ENCODE peak calls at places on chromosomes 7 and 10, in five cellular contexts. I, Q, L, P and J are unnamed samples.

GRCh38 chr7:82945480-82945879 is 217.2 kb downstream of the PCLO start:
- DNase-seq in I (no peak), Q (no peak), L (no peak), P (no peak), J (no peak)

GRCh38 chr7:82705831-82706230 is 262.3 kb upstream of the CACNA2D1 start:
- DNase-seq in I (no peak), Q (no peak), L (no peak), P (no peak), J (no peak)

GRCh38 chr10:78749200-78749599 is 319.6 kb upstream of the ZMIZ1 start:
- DNase-seq in I (no peak), Q (no peak), L (no peak), P (no peak), J (no peak)

GRCh38 chr7:4103352-4104091 is 578.6 kb upstream of the FOXK1 start:
- DNase-seq in I (no peak), Q (no peak), L (no peak), P (peak; percentile 71), J (no peak)

GRCh38 chr10:103837370-103838094 is 17.8 kb downstream of the SH3PXD2A start:
- DNase-seq in I (no peak), Q (no peak), L (no peak), P (peak; percentile 69), J (no peak)

GRCh38 chr7:29285451-29285807 is 90.9 kb downstream of the CHN2 start:
- DNase-seq in I (no peak), Q (no peak), L (no peak), P (no peak), J (no peak)

GRCh38 chr10:63446716-63447440 is 18.9 kb downstream of the JMJD1C start:
- DNase-seq in I (no peak), Q (no peak), L (no peak), P (no peak), J (no peak)

GRCh38 chr7:151833213-151833651 is 43.7 kb downstream of the PRKAG2 start:
- DNase-seq in I (no peak), Q (no peak), L (no peak), P (no peak), J (no peak)

GRCh38 chr7:46071601-46072000 is 150.5 kb upstream of the IGFBP3 start:
- DNase-seq in I (no peak), Q (no peak), L (no peak), P (no peak), J (no peak)

GRCh38 chr10:124657806-124658205 is 86.4 kb downstream of the FAM53B start:
- DNase-seq in I (no peak), Q (no peak), L (no peak), P (peak; percentile 77), J (no peak)

GRCh38 chr7:116731019-116731388 is 59.0 kb downstream of the MET start:
- DNase-seq in I (no peak), Q (no peak), L (no peak), P (no peak), J (no peak)

GRCh38 chr10:118966131-118967125 is 63.1 kb upstream of the NANOS1 start:
- DNase-seq in I (no peak), Q (no peak), L (no peak), P (no peak), J (no peak)

GRCh38 chr10:46325021-46325420 is 38.2 kb downstream of the ANTXRL start:
- DNase-seq in I (no peak), Q (no peak), L (no peak), P (no peak), J (no peak)

GRCh38 chr10:48511855-48512191 is 93.0 kb downstream of the ARHGAP22 start:
- DNase-seq in I (peak; percentile 67), Q (no peak), L (peak; percentile 13), P (peak; percentile 70), J (no peak)

GRCh38 chr7:133197972-133198544 is 54.8 kb upstream of the EXOC4 start:
- DNase-seq in I (no peak), Q (no peak), L (no peak), P (no peak), J (no peak)

GRCh38 chr7:26181474-26182227 is 18.9 kb downstream of the HNRNPA2B1 start:
- DNase-seq in I (no peak), Q (no peak), L (no peak), P (no peak), J (no peak)

GRCh38 chr7:26180792-26181198 is 19.8 kb downstream of the HNRNPA2B1 start:
- DNase-seq in I (no peak), Q (no peak), L (no peak), P (no peak), J (no peak)

GRCh38 chr7:26182283-26182682 is 18.3 kb downstream of the HNRNPA2B1 start:
- DNase-seq in I (no peak), Q (no peak), L (no peak), P (no peak), J (no peak)

GRCh38 chr7:26182706-26183105 is 17.8 kb downstream of the HNRNPA2B1 start:
- DNase-seq in I (no peak), Q (no peak), L (no peak), P (peak; percentile 67), J (no peak)

DNA sequence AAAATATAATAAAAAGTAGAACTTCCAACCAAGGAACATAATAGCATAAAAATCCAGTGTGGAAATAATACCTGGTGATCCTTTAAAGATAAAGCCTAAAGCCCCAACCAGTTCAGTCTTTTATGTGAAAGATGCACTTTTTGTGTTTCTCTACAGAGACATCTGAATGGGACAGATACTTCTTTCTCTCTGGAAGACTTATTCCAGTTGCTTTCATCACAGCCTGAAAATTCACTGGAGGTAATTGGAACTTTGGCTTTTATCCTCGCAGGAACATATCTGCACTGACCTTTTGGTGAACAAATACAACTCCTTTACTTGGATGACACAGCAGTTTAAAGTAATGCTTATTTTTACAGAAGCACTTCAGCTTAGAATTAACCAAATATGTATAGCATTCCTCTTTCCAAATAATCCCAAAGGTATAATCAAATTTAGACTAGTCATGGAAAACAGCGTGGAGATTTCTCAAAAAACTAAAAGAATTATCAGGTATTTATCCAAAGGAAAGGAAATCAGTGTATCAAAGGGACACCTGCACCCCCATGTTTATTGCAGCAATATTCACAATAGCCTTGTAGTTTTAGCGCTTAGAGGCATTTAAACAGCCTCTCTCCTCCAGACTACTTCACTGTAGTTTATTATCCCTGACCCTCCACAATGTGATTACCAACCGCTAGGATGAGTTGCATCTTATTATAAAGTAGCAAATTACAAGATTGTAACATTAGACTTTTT is 16.8 kb downstream of the HNRNPA2B1 start:
- DNase-seq in I (no peak), Q (no peak), L (no peak), P (no peak), J (no peak)
- TF ChIP-seq POLR2AphosphoS5 in I (no peak), Q (peak; percentile 11), L (no peak), P (no peak), J (no peak)

GRCh38 chr7:21642422-21642821 is 99.6 kb downstream of the DNAH11 start:
- DNase-seq in I (no peak), Q (no peak), L (no peak), P (no peak), J (no peak)
- TF ChIP-seq POLR2A in I (no peak), Q (no peak), L (no peak), P (no peak), J (no peak)

DNA sequence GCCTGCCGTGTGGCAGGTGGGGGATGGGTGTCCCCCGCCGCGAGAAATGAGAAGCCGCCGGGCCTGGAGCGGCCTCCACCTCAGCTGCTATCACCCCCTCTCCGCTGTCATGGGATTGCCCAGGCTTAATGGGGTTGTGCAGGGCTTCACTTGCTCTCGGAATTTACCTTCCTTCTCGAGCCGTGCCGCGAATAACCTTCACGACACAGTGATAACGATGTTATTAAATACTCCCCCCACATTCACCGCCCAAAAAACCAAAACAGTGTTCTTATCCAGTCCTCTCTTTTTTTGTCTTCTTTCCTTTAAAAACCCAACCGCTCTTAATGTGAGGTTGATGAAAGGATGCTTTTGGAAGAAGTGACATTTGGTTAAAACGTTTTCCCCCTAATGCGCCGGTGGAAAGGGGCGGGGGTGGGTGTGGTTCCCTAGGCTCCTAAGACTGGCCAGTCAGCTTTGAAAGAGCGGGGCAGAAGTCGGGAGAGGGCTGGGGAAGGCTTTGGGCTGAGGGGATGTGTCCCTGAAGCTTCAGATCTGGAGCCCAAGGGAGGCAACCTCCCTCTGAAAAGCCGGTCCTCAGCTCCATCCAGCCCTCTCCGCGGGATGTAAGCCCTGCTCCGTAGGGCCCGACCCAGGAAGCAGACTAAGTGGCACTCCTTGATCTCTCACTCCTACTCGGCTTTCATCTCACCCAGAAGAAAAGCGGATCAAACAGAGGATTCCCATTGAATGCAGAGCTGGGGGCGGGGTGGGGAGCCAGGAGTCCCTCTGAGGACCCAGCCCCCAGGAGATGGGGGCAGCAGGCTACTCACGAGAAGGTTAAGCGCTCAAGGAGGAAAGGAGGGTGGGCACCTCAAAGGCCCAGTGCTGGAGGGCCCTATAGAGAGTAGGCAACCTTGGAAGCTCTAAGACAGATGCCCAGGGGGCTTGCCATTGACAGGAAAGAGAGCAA is 2.5 kb upstream of the EVX1 start:
- DNase-seq in I (no peak), Q (no peak), L (no peak), P (no peak), J (no peak)
- TF ChIP-seq POLR2AphosphoS5 in I (no peak), Q (no peak), L (no peak), P (no peak), J (no peak)

DNA sequence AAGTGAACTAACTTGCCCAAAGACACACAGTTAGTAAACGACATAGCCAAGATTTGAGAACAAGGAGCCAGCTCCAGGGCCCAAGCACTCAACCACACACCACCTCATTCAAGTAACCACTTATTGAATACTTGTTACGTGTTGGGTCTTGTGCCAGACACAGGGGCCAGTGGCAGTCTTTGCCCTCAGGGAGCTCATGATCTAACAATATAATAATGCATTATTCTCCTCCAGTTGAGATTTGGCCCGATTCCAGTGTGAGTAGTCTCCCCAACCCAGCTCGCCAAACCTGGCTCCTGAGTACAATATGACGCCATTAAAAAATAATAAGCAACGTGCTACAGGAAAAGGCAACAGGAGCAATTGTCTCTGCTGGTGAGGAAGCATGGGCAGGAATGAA is 14.4 kb upstream of the STK17A start:
- DNase-seq in I (no peak), Q (no peak), L (no peak), P (no peak), J (no peak)
- TF ChIP-seq POLR2A in I (no peak), Q (no peak), L (no peak), P (no peak), J (no peak)

GRCh38 chr7:144629011-144629410 is 206.8 kb downstream of the TPK1 start:
- DNase-seq in I (no peak), Q (no peak), L (no peak), P (no peak), J (no peak)

GRCh38 chr7:144629598-144629997 is 206.3 kb downstream of the TPK1 start:
- DNase-seq in I (no peak), Q (no peak), L (no peak), P (no peak), J (no peak)

GRCh38 chr7:144632724-144633123 is 203.1 kb downstream of the TPK1 start:
- DNase-seq in I (no peak), Q (no peak), L (no peak), P (no peak), J (no peak)
- TF ChIP-seq POLR2AphosphoS5 in I (no peak), Q (no peak), L (no peak), P (no peak), J (no peak)

GRCh38 chr10:65565246-65565645 is 1360.6 kb upstream of the LRRTM3 start:
- DNase-seq in I (no peak), Q (no peak), L (no peak), P (no peak), J (no peak)

GRCh38 chr10:65566906-65567305 is 1358.9 kb upstream of the LRRTM3 start:
- DNase-seq in I (no peak), Q (no peak), L (no peak), P (no peak), J (no peak)

GRCh38 chr10:65571011-65571570 is 1354.7 kb upstream of the LRRTM3 start:
- DNase-seq in I (no peak), Q (no peak), L (no peak), P (no peak), J (no peak)

GRCh38 chr10:65570143-65571010 is 1355.5 kb upstream of the LRRTM3 start:
- DNase-seq in I (no peak), Q (peak; percentile 35), L (peak; percentile 29), P (peak; percentile 71), J (no peak)
- TF ChIP-seq POLR2A in I (no peak), Q (no peak), L (no peak), P (no peak), J (no peak)